ENCODE peak calls at places on chromosomes 13 and 19, in seven cellular contexts. Q is left ventricle myocardium inferior, P is AG04449, G is lung, K is BJ, E is cardiac fibroblast, N is fibroblast of pulmonary artery. F is an unnamed sample.

GRCh38 chr19:41541990-41542584 is 33.9 kb upstream of the CEACAM21 start:
- DNase-seq in K (no peak), G (peak), E (peak), Q (peak), N (peak), P (no peak), F (peak)

GRCh38 chr19:47573076-47574026 is at the start of gene ZNF541:
- DNase-seq in Q (peak), G (peak), K (no peak), P (no peak), E (peak), N (peak), F (peak)

GRCh38 chr19:13544423-13544822 is 38.1 kb upstream of the CACNA1A start:
- DNase-seq in G (no peak), E (no peak), K (no peak), N (no peak), Q (no peak), P (no peak), F (no peak)

GRCh38 chr19:46660601-46661019 is 372 bp downstream of the DACT3 start:
- DNase-seq in E (no peak), G (no peak), Q (peak), N (no peak), P (no peak), K (no peak), F (no peak)

GRCh38 chr19:11581740-11582139 is 4.3 kb upstream of the ACP5 start:
- DNase-seq in N (peak), E (peak), K (no peak), P (no peak), Q (no peak), G (no peak), F (peak)

GRCh38 chr13:112074139-112074710 is 7.3 kb downstream of the SOX1 start:
- DNase-seq in K (no peak), E (no peak), N (no peak), G (no peak), Q (no peak), P (no peak), F (no peak)

GRCh38 chr13:50130686-50131051 is 115.4 kb downstream of the KCNRG start:
- DNase-seq in E (peak), G (no peak), P (no peak), N (peak), K (no peak), Q (peak), F (peak)

GRCh38 chr19:29624489-29625210 is 18.6 kb downstream of the POP4 start:
- DNase-seq in P (no peak), G (no peak), Q (no peak), K (no peak), E (peak), N (no peak), F (no peak)

GRCh38 chr19:18109731-18110671 is 12.4 kb downstream of the MAST3 start:
- DNase-seq in P (no peak), Q (peak), N (no peak), G (peak), K (no peak), E (no peak), F (no peak)

GRCh38 chr19:19657397-19657783 is 6.1 kb downstream of the ATP13A1 start:
- DNase-seq in P (no peak), Q (no peak), E (no peak), K (no peak), G (no peak), N (no peak), F (no peak)

GRCh38 chr19:1211494-1212234 is 6.1 kb downstream of the STK11 start:
- DNase-seq in N (no peak), K (no peak), G (no peak), E (no peak), Q (no peak), P (no peak), F (no peak)

GRCh38 chr13:28250542-28250941 is 112.2 kb downstream of the PAN3 start:
- DNase-seq in P (no peak), G (no peak), Q (no peak), N (no peak), K (no peak), E (no peak), F (no peak)

GRCh38 chr13:80214521-80214941 is 126.4 kb downstream of the SPRY2 start:
- DNase-seq in N (no peak), P (peak), Q (no peak), K (no peak), G (no peak), E (no peak), F (peak)

GRCh38 chr19:1261863-1262686 is 7.1 kb upstream of the CIRBP start:
- DNase-seq in Q (peak), P (no peak), N (no peak), K (no peak), G (peak), E (peak), F (no peak)

GRCh38 chr13:93147946-93148345 is 78.7 kb upstream of the GPC6 start:
- DNase-seq in K (no peak), E (no peak), N (no peak), G (no peak), P (no peak), Q (no peak), F (no peak)

GRCh38 chr13:89568276-89568675 is 1779.2 kb upstream of the MIR17HG start:
- DNase-seq in P (no peak), G (no peak), Q (no peak), K (no peak), E (no peak), N (no peak), F (peak)

GRCh38 chr13:33931397-33931987 is 113.5 kb downstream of the RFC3 start:
- DNase-seq in P (no peak), N (peak), Q (no peak), E (peak), G (no peak), K (no peak), F (peak)

GRCh38 chr13:107534548-107534947 is 680.8 kb downstream of the LIG4 start:
- DNase-seq in N (peak), P (no peak), Q (no peak), K (no peak), G (no peak), E (no peak), F (peak)

GRCh38 chr13:42333613-42334328 is 61.8 kb downstream of the AKAP11 start:
- DNase-seq in K (no peak), Q (no peak), E (peak), G (no peak), P (no peak), N (peak), F (peak)

DNA sequence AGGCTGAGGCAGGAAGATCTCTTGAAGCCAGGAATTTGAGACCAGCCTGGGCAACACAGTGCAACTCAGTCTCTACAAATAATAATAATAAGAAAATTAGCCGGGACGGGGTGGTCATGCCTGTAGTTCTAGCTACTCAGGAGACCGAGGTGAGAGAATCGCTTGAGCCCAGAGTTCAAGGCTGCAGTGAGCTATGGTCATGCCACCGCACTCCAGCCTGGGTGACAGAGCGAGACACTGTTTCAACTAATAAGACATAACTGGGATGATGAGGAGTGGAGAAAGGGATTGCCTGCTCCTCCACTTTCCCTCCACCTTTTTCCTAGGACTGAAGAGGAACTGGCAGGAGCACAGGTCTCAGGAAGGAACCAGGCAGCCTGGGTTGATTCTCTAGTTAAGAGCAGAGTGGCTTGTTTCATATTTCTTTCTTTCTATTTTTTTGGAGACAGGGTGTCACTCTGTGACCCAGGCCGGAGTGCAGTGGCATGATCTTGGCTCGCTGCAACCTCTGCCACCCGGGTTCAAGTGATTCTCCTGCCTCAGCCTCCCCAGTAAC is 4.6 kb upstream of the GPI start:
- DNase-seq in K (no peak), Q (no peak), E (no peak), G (no peak), N (no peak), P (no peak), F (no peak)
- H3K4me3 ChIP-seq in K (no peak), Q (no peak), E (no peak), G (no peak), N (no peak), P (no peak), F (no peak)

DNA sequence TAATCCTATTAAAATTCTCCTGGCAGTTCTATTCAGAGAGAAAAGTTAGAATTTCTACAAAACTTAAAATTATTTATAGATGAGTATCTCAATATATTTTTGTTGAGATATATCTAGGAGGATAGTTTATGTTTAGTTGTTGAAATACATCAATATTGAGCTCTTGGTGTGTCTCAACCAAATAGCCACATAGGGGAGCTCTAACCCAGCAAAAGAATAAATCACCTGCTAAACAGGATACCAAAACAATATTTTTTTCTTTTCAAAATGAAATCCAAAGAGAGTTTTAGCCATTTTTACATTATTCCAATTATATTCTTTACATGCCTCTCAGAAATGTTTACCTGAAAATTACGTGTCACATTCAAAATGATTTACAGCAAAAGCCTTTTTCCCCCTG is 954.7 kb downstream of the SLITRK6 start:
- DNase-seq in E (no peak), P (no peak), Q (no peak), G (no peak), N (peak), K (no peak), F (peak)
- TF ChIP-seq CTCF in E (no peak), P (no peak), Q (peak), G (no peak), N (peak), K (no peak), F (peak)

DNA sequence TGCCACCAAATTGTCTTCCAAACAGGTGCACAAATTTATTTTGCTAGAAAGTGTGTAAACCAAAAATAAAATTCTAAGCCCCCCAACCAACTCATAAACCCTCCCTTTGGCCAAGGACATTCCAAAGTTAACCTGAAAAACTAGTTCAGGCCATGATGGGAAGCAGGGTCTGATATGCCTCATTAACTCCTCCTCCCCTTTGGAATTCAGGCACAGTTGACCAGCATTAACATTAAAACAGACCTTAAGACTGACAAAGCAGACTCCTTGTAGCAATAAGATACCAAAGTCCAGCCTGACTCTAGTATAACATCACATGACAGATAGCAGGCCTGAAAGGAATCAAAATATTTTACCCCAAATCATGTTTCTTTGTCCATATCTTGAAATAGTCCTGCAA is 19.8 kb downstream of the NEK5 start:
- DNase-seq in N (no peak), K (no peak), E (no peak), G (no peak), Q (no peak), P (no peak), F (no peak)
- H3K4me3 ChIP-seq in N (no peak), K (no peak), E (no peak), G (no peak), Q (no peak), P (no peak), F (no peak)

DNA sequence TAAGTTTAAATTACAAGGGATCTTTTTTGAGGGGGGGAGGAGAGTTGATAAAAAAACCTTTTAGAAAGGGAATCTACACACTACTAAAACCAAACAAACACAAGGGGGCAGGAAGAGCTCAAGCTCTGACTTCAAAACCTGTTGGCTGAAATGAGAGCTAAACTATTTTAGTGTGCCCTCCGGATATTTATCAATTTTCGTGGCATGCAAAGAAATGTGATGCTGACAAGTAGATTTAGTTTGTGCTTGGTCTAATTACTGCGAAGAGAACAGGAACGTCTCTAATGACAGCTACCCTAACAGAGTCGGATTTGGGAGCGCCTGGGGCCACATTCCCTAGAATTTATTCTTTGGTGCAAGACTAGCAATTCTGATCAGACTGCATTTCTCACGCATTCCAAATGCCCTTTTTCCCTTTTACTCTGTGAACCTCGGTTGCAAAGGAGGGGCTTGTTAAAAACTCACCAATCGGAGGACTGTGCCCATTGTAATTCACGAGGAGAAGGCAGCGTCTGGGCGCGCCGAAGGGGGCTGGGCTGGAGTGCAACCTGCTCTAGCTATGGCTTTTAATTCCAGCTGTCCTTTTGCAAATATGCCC is 804 bp upstream of the FREM2 start:
- DNase-seq in N (peak), E (peak), P (no peak), Q (no peak), G (no peak), K (no peak), F (peak)
- TF ChIP-seq CTCF in N (peak), E (no peak), P (no peak), Q (peak), G (no peak), K (no peak), F (peak)

F was measured in choroid plexus epithelial cell.